ENCODE peak calls at places on chromosome 17, in nine cellular contexts. B, W, S, H, N, Y, D, F and T are unnamed samples. For H3K4me1, the result is how much of the 10 kb centered on the place peaks cover.

GRCh38 chr17:30369995-30370394 is 8.7 kb upstream of the CPD start:
- DNase-seq in F (peak), H (peak), S (no peak), B (peak), W (no peak), N (no peak), Y (no peak), D (no peak), T (peak)

GRCh38 chr17:67194134-67194533 is 50.9 kb downstream of the HELZ start:
- DNase-seq in B (no peak), S (no peak), Y (no peak), F (peak), W (no peak), H (peak), D (peak), N (no peak), T (no peak)

GRCh38 chr17:79919164-79919585 is 79.9 kb upstream of the CBX4 start:
- DNase-seq in N (no peak), S (no peak), W (no peak), Y (no peak), B (peak), F (peak), H (no peak), D (peak), T (peak)

GRCh38 chr17:3963214-3964201 is 729 bp downstream of the ATP2A3 start:
- DNase-seq in W (no peak), F (no peak), B (no peak), Y (peak), D (peak), S (no peak), H (no peak), N (no peak), T (no peak)

GRCh38 chr17:73503560-73503959 is 140.7 kb downstream of the SDK2 start:
- DNase-seq in B (no peak), D (no peak), W (no peak), H (no peak), F (no peak), Y (no peak), S (no peak), N (no peak), T (no peak)

GRCh38 chr17:67503184-67503583 is 126.1 kb downstream of the PITPNC1 start:
- DNase-seq in F (peak), S (no peak), Y (no peak), W (no peak), H (no peak), D (no peak), N (no peak), B (peak), T (peak)

GRCh38 chr17:68674271-68674925 is 73.2 kb upstream of the FAM20A start:
- DNase-seq in B (no peak), N (no peak), S (no peak), W (no peak), H (no peak), F (no peak), Y (no peak), D (peak), T (no peak)

GRCh38 chr17:72717276-72717675 is 375.2 kb downstream of the SLC39A11 start:
- DNase-seq in N (no peak), H (no peak), F (no peak), S (no peak), B (no peak), D (no peak), Y (no peak), W (no peak), T (no peak)

GRCh38 chr17:77495575-77495974 is 354.8 kb downstream of the SEC14L1 start:
- DNase-seq in B (no peak), S (no peak), Y (no peak), H (no peak), F (no peak), W (no peak), N (peak), D (no peak), T (no peak)

GRCh38 chr17:69729937-69730336 is 315.4 kb downstream of the MAP2K6 start:
- DNase-seq in H (peak), F (peak), D (no peak), W (no peak), Y (no peak), S (peak), N (no peak), B (peak), T (peak)

GRCh38 chr17:80418589-80418988 is 3.6 kb downstream of the ENDOV start:
- DNase-seq in B (no peak), N (no peak), F (no peak), D (no peak), W (no peak), H (no peak), S (no peak), Y (no peak), T (no peak)

GRCh38 chr17:80943346-80944145 is 48.1 kb upstream of the CHMP6 start:
- DNase-seq in D (no peak), H (no peak), N (no peak), Y (no peak), B (no peak), W (no peak), F (no peak), S (no peak), T (no peak)

GRCh38 chr17:48100160-48100559 is 1.1 kb downstream of the CBX1 start:
- DNase-seq in N (no peak), D (no peak), B (peak), S (no peak), F (peak), H (peak), W (no peak), Y (no peak), T (no peak)

GRCh38 chr17:31313982-31314787 is at the start of gene EVI2B:
- DNase-seq in B (peak), S (peak), H (peak), F (peak), D (no peak), W (peak), N (no peak), Y (no peak), T (peak)

DNA sequence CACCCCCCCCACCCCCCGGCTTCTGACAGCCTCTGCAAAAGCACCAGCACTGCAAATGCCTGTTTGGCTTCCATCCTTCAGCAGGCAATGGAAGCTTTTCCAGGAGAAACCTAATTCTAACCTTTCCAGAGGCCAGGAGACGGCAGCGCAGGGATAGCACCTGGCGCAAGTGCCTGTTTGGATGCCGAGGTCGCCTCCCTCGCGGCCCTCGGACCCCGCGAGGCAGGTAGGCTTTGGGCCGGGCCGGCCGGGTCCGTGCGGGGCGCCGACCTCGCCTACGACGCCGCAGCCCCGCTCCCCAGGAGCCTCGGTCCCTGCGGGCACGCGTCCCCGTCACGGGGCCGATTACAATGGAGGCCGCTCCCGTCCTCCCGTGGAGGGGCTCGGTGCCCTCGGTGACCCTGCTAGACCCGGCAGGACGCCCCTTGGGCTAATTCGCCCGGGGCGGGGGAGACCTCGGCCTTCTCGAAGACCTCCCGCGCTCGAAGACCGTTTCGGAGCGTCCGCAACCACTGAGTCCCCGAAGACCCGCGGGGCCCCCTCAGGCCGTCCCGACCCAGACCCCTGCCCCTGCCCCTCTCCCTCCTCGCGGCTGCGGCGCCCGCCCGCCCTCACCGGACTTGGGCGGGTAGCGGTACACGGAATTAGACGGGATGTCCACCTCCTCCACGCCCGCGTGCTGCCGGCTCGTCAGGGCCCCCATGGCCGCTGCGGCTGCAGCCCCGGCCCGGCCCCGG is 587 bp downstream of the RNF157 start:
- DNase-seq in S (no peak), H (no peak), W (no peak), D (peak), F (peak), N (no peak), Y (peak), B (no peak), T (no peak)
- TF ChIP-seq EZH2 in S (peak), H (peak), W (peak), D (peak), F (peak), N (no peak), Y (peak), B (peak), T (no peak)

DNA sequence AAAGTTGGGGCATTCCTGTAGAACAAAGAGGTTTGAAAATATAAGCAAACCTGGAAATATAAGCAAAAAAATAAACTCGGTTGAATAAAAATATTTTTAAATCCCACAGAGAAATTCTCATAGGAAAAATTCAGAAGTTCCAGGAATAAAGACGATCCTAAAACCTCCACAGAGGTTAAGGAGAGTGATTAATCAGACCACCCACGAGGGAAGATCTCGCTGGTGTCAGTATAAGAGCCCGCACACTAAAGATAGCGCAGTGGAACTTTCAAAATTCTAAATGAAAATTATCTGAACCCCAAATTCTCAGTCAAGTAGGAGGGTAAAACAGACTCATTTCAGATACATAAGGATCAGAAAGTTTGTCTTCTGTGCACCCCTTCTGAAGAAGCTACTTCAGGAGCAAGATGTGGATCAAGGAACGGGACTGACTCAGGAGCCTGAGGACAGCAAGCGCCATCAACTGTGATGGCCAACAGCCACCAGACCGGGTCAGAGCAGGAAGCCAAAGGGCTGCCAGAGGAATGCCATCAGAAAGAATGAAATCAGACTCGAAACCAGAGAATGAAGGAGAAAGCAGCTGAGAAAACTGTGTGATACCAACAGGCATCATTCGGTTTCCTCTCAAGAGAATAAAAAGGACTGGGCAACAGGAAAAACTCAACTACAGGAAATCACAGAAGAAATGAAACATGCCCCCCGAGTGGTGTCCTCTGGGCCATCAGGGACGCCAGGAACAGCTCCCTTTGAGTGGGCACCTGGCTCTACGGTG is 66.9 kb downstream of the CYTH1 start:
- DNase-seq in Y (no peak), W (no peak), H (no peak), F (peak), N (no peak), S (no peak), D (no peak), B (no peak), T (no peak)
- H3K4me1 ChIP-seq in Y (under half), W (under half), H (under half), F (under half), N (under half), S (under half), D (under half), B (under half), T (under half)

DNA sequence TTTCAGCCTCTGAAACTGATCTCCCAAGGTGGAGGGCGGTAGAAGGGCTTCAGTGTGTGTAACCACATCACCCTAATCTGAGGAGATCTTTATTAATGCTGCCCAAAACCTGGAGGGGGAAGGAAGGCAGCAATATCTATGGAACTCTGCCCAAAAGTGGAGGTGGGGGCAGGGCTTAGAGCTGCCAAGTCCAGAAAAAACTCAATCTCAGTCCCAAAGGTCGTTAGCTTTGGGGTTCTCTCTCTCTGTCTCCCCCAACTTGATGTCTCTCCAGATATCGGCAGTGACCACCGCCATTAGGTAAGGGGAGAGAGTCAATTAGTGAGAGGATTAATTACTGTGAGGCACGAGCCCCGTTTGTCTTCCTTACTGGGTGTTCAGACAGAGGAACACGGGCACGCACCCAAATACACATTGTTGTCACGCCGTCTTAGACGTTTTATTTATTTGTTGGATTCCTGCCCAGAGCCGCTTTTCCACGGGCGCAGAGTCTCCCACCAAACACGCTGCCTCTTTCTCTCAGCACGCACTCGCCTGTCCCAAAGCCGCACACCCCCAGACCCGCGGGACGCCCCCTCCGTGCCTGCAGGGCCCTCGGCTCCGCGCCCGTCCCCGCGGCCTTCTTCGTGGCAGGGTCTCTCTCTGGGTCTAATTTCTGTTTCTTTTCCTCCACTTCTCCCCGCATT is 5.4 kb upstream of the LHX1 start:
- DNase-seq in F (no peak), N (no peak), W (no peak), S (peak), D (no peak), Y (no peak), H (no peak), B (no peak), T (no peak)
- TF ChIP-seq EZH2 in F (peak), N (peak), W (no peak), S (peak), D (peak), Y (peak), H (peak), B (peak), T (no peak)

DNA sequence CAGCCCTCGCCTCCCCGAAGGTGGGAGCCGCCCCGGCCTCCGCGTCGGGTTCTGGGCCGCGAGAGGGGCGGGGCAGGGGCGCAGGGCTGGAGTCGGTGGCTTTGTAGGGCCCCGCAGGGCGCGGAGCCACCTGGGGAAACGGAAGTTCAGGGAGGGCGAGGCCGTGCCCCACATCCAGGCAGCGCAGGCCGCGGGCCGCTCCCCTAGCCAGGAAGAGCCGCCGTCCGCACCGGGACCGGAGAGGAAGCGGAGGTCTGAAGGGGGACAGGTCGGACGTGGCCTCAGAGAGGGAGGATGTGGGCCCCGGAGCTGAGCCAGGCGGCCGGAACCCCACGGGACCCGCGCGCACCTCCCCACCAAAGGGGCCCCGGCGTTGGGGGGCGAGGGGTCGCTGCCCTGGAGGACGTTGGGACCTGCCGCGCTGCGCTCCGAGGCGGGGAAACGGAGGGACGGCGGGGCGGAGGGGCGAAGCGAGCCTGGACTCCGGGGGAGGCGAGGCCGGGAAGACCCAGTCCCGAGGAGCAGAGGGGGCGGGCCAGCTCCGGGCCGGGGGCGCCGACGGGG is 482 bp upstream of the SLC16A3 start:
- DNase-seq in B (no peak), S (peak), W (no peak), H (no peak), N (peak), Y (peak), F (no peak), D (peak), T (no peak)
- H3K4me1 ChIP-seq in B (under half), S (under half), W (under half), H (under half), N (under half), Y (under half), F (under half), D (under half), T (under half)